ENCODE peak calls at places on chromosome 11, in seven cellular contexts. I, W, J, T, C, P and H are unnamed samples.
A peak's percentile ranks its signal among the peaks of the same experiment; 100 is the strongest.

GRCh38 chr11:122197055-122197987 is 81.3 kb upstream of the BLID start:
- DNase-seq in I (no peak), W (peak; percentile 27), J (peak; percentile 99), T (peak; percentile 64), C (no peak), P (no peak), H (no peak)

GRCh38 chr11:72802822-72803221 is 9.0 kb upstream of the STARD10 start:
- DNase-seq in I (no peak), W (no peak), J (no peak), T (no peak), C (no peak), P (no peak), H (no peak)

GRCh38 chr11:78961938-78962701 is 387.5 kb upstream of the NARS2 start:
- DNase-seq in I (no peak), W (no peak), J (peak; percentile 48), T (peak; percentile 28), C (no peak), P (no peak), H (no peak)

GRCh38 chr11:30581646-30582045 is 4.5 kb downstream of the MPPED2 start:
- DNase-seq in I (no peak), W (no peak), J (no peak), T (no peak), C (no peak), P (no peak), H (no peak)

GRCh38 chr11:46413755-46414465 is 22.3 kb upstream of the CHRM4 start:
- DNase-seq in I (no peak), W (no peak), J (peak; percentile 10), T (no peak), C (no peak), P (no peak), H (no peak)

GRCh38 chr11:288328-289144 is at the start of gene PGGHG:
- DNase-seq in I (peak; percentile 43), W (peak; percentile 63), J (no peak), T (peak; percentile 51), C (no peak), P (peak; percentile 85), H (no peak)

GRCh38 chr11:131999955-132000354 is 629.5 kb downstream of the NTM start:
- DNase-seq in I (no peak), W (no peak), J (no peak), T (no peak), C (no peak), P (no peak), H (no peak)

GRCh38 chr11:995058-995751 is 41.3 kb downstream of the MUC6 start:
- DNase-seq in I (no peak), W (no peak), J (no peak), T (no peak), C (no peak), P (no peak), H (no peak)

GRCh38 chr11:118241191-118242098 is 10.7 kb downstream of the MPZL3 start:
- DNase-seq in I (no peak), W (peak; percentile 20), J (no peak), T (peak; percentile 28), C (no peak), P (peak; percentile 66), H (peak; percentile 75)

GRCh38 chr11:102313225-102313940 is 3.9 kb upstream of the BIRC3 start:
- DNase-seq in I (no peak), W (no peak), J (no peak), T (no peak), C (no peak), P (no peak), H (no peak)

GRCh38 chr11:30984442-30984816 is 385.1 kb downstream of the DCDC1 start:
- DNase-seq in I (no peak), W (peak; percentile 32), J (peak; percentile 0), T (no peak), C (no peak), P (no peak), H (no peak)

GRCh38 chr11:121091492-121092179 is 9.4 kb upstream of the TECTA start:
- DNase-seq in I (no peak), W (no peak), J (no peak), T (no peak), C (no peak), P (no peak), H (no peak)

GRCh38 chr11:108895579-108896480 is 231.0 kb downstream of the DDX10 start:
- DNase-seq in I (no peak), W (no peak), J (peak; percentile 46), T (no peak), C (peak; percentile 39), P (no peak), H (no peak)

GRCh38 chr11:71448257-71449161 is at the start of gene DHCR7:
- DNase-seq in I (peak; percentile 74), W (peak; percentile 96), J (peak; percentile 93), T (peak; percentile 94), C (peak; percentile 76), P (peak; percentile 98), H (peak; percentile 94)
- TF ChIP-seq POLR2A in I (no peak), W (peak; percentile 32), J (no peak), T (peak; percentile 69), C (peak; percentile 89), P (no peak), H (peak; percentile 55)

GRCh38 chr11:47863893-47864430 is 15.8 kb upstream of the NUP160 start:
- DNase-seq in I (no peak), W (no peak), J (no peak), T (no peak), C (no peak), P (no peak), H (no peak)

GRCh38 chr11:47863189-47863892 is 15.2 kb upstream of the NUP160 start:
- DNase-seq in I (no peak), W (no peak), J (peak; percentile 92), T (no peak), C (no peak), P (no peak), H (no peak)

GRCh38 chr11:47864910-47865309 is 16.8 kb upstream of the NUP160 start:
- DNase-seq in I (no peak), W (no peak), J (no peak), T (no peak), C (no peak), P (no peak), H (no peak)

GRCh38 chr11:47860526-47860925 is 12.4 kb upstream of the NUP160 start:
- DNase-seq in I (no peak), W (no peak), J (no peak), T (no peak), C (no peak), P (no peak), H (no peak)

DNA sequence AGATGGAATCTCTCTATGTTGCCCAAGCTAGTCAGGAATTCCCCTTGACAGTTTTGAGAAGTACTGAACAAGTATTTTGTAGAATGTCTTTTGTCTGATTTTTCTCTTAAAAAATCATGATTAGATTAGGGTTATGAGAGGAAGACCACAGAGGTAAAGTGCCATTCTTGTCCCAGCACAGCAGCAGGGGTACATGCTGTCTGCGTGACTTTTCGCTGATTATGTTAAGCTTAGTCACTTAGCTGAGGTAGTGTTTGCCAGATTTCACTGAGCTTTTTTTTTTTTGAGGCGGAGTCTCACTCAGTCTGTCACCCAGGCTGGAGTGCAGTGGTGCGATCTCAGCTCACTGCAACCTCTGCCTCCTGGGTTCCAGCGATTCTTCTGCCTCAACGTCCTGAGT is 13.6 kb upstream of the NUP160 start:
- DNase-seq in I (no peak), W (no peak), J (peak; percentile 74), T (no peak), C (no peak), P (no peak), H (no peak)
- H3K4me1 ChIP-seq in I (peaks cover 58% of the 10 kb centered on the region), W (no peaks in the 10 kb centered on the region), J (peaks cover 5% of the 10 kb centered on the region), T (no peaks in the 10 kb centered on the region), C (peaks cover 60% of the 10 kb centered on the region), P (peaks cover 26% of the 10 kb centered on the region), H (no peaks in the 10 kb centered on the region)

DNA sequence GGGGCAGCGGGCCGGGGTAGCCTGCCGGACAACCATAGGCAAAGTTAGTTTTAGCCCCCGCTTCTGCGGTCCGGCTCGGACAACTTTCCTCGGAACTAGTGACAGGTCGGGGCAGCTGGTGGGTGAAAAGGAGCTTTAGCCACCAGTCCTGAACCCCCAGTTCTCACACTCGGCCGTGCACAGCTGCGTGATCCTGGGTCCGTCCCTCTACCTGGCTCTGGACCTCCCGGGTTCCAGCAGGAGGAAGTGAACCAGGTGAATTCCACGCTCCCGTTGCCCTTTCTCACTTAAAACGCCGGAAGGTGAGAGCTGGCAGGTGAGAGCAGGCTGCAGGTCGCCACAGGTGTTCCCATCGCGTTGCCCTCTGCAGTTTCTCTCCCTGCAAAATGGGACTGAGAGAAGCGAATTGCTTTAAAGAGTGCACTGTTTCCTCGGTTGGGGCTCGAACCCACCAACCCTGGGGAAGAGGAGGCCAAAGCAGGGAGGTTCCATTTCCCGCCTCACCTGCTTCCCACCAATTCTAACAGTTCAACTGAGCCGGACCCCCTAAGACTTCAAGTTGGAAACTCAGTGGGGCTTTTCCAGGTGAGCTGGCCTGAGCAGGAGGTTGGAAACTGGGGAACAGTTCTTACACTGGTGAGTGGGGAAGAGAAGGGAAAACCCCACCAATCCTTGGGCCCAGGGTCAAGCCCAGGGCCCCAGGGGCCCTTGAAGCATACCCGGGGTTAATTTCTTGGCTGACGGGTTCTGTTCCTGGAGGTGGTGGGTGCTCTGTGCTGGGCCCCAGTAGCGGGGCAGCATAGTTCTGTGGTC is 489 bp downstream of the CD82 start:
- DNase-seq in I (no peak), W (no peak), J (no peak), T (no peak), C (no peak), P (peak; percentile 42), H (no peak)
- TF ChIP-seq POLR2A in I (peak; percentile 72), W (no peak), J (no peak), T (peak; percentile 38), C (no peak), P (no peak), H (no peak)

DNA sequence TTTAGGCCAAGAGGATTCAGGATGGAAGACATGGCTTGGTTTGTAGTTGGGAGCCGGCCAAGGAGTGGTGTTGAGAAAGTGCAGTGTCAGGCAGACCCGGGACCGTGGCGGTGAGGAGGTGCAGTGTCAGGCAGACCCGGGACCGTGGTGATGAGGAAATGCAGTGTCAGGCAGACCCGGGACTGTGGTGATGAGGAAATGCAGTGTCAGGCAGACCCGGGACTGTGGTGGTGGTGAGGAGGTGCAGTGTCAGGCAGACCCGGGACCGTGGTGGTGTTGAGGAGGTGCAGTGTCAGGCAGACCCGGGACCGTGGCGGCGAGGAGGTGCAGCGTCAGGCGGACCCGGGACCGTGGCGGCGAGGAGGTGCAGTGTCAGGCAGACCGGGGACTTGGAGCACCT is 59.7 kb downstream of the LRP5 start:
- DNase-seq in I (no peak), W (no peak), J (no peak), T (peak; percentile 55), C (no peak), P (no peak), H (no peak)
- H3K4me1 ChIP-seq in I (peaks cover 54% of the 10 kb centered on the region), W (peaks cover 22% of the 10 kb centered on the region), J (peaks cover 16% of the 10 kb centered on the region), T (peaks cover 45% of the 10 kb centered on the region), C (peaks cover 33% of the 10 kb centered on the region), P (peaks cover 56% of the 10 kb centered on the region), H (peaks cover 28% of the 10 kb centered on the region)

GRCh38 chr11:67312187-67313021 is 9.1 kb downstream of the SSH3 start:
- DNase-seq in I (no peak), W (peak; percentile 16), J (no peak), T (no peak), C (no peak), P (peak; percentile 71), H (peak; percentile 96)
- TF ChIP-seq POLR2A in I (no peak), W (no peak), J (no peak), T (no peak), C (no peak), P (no peak), H (peak; percentile 47)